ENCODE peak calls at places on chromosome 7, in ten cellular contexts. B, S, Z, C, O, A, V, E, T and U are unnamed samples.

GRCh38 chr7:15305002-15305600 is 256.7 kb downstream of the AGMO start:
- DNase-seq in B (peak; percentile 43), S (peak; percentile 62), Z (no peak), C (peak; percentile 33), O (peak; percentile 40), A (peak; percentile 31), V (peak; percentile 65), E (peak; percentile 50), T (peak; percentile 33), U (peak; percentile 15)

GRCh38 chr7:135074096-135074495 is 73.8 kb upstream of the TMEM140 start:
- DNase-seq in B (no peak), S (peak; percentile 41), Z (no peak), C (no peak), O (no peak), A (no peak), V (no peak), E (no peak), T (no peak), U (no peak)

GRCh38 chr7:23298141-23298851 is 843 bp upstream of the MALSU1 start:
- DNase-seq in B (no peak), S (peak; percentile 60), Z (no peak), C (peak; percentile 35), O (no peak), A (no peak), V (no peak), E (peak; percentile 90), T (peak; percentile 45), U (peak; percentile 34)

GRCh38 chr7:96949766-96950165 is 55.6 kb upstream of the DLX6 start:
- DNase-seq in B (no peak), S (peak; percentile 93), Z (no peak), C (peak; percentile 61), O (no peak), A (no peak), V (no peak), E (no peak), T (peak; percentile 67), U (no peak)

GRCh38 chr7:52273685-52274610 is 761.5 kb upstream of the POM121L12 start:
- DNase-seq in B (peak; percentile 27), S (no peak), Z (peak; percentile 75), C (no peak), O (no peak), A (no peak), V (no peak), E (no peak), T (no peak), U (no peak)

GRCh38 chr7:74583630-74584029 is 73.9 kb upstream of the GTF2I start:
- DNase-seq in B (no peak), S (no peak), Z (no peak), C (peak; percentile 70), O (no peak), A (no peak), V (no peak), E (no peak), T (no peak), U (no peak)

GRCh38 chr7:68691261-68692216 is 906.7 kb upstream of the AUTS2 start:
- DNase-seq in B (no peak), S (no peak), Z (no peak), C (no peak), O (no peak), A (no peak), V (no peak), E (peak; percentile 96), T (no peak), U (peak; percentile 76)

GRCh38 chr7:27154901-27155815 is 1.3 kb downstream of the HOXA7 start:
- DNase-seq in B (peak; percentile 10), S (no peak), Z (peak; percentile 84), C (peak; percentile 84), O (peak; percentile 24), A (no peak), V (peak; percentile 72), E (no peak), T (no peak), U (no peak)

GRCh38 chr7:94289071-94289470 is 105.6 kb upstream of the COL1A2 start:
- DNase-seq in B (peak; percentile 53), S (peak; percentile 85), Z (peak; percentile 76), C (peak; percentile 61), O (peak; percentile 56), A (no peak), V (peak; percentile 87), E (peak; percentile 48), T (peak; percentile 74), U (peak; percentile 80)

GRCh38 chr7:10022957-10023356 is 950.7 kb upstream of the PHF14 start:
- DNase-seq in B (no peak), S (peak; percentile 65), Z (no peak), C (no peak), O (no peak), A (no peak), V (peak; percentile 59), E (peak; percentile 44), T (no peak), U (no peak)

GRCh38 chr7:79520543-79520942 is 67.1 kb upstream of the MAGI2 start:
- DNase-seq in B (no peak), S (no peak), Z (no peak), C (no peak), O (no peak), A (no peak), V (no peak), E (no peak), T (no peak), U (no peak)

GRCh38 chr7:105776068-105776790 is 100.2 kb downstream of the ATXN7L1 start:
- DNase-seq in B (peak; percentile 83), S (peak; percentile 99), Z (peak; percentile 77), C (peak; percentile 96), O (peak; percentile 35), A (no peak), V (peak; percentile 47), E (peak; percentile 99), T (peak; percentile 90), U (peak; percentile 100)

DNA sequence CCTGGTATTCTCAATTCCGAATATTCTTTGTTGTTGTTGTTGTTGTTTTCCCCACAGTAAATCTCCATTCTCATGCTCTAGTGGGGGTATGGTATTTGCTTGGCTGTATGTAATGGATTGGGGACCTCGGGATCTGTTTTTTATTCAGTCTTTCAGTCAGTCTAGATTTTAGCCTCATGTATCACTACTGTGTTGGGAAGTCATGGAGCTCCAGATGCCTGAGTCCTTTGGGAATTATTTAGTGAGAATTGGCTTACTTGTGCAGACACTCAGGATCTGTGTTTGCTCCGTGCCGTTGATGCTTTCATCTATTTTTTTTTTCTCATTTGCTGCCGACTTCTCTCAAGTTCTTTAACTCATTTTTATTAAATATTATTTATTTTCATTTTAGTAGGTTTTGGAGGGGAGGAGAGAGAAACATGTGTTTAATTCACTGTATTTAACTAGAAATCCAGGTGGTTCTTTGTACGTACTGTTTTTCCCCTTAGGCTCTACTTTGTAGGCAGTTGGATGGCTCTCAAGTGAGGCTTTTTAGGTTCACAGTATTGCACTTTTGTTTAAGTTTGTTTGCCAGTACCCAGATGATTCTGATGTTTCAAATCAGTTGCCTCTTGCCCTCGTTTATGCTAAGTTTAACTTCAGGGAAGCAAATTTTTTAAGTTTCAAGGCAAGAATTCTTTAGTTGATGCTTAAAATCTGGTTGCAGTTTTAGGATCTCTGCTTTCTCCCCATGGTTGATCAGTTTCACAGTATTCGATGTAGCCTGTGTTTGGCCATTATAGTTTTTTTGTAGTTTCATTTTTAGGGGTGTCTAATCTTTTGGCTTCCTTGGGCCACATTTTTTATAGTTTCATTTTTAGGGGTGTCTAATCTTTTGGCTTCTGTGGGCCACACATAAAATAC is 36.9 kb downstream of the ZNRF2 start:
- DNase-seq in B (no peak), S (no peak), Z (no peak), C (no peak), O (no peak), A (no peak), V (no peak), E (no peak), T (no peak), U (no peak)
- H3K4me3 ChIP-seq in B (peak overlapping the region; percentile 2), S (peak overlapping the region; percentile 45), Z (no peak overlapping the region), C (peak overlapping the region; percentile 5), O (peak overlapping the region; percentile 15), A (no peak overlapping the region), V (no peak overlapping the region), E (no peak overlapping the region), T (no peak overlapping the region), U (no peak overlapping the region)

GRCh38 chr7:149883049-149883439 is 9.3 kb downstream of the ATP6V0E2 start:
- DNase-seq in B (no peak), S (no peak), Z (no peak), C (no peak), O (no peak), A (no peak), V (no peak), E (no peak), T (no peak), U (no peak)
- H3K27ac ChIP-seq in B (no peak overlapping the region), S (no peak overlapping the region), Z (no peak overlapping the region), C (no peak overlapping the region), O (no peak overlapping the region), A (peak overlapping the region; percentile 33), V (no peak overlapping the region), E (no peak overlapping the region), T (no peak overlapping the region), U (no peak overlapping the region)

DNA sequence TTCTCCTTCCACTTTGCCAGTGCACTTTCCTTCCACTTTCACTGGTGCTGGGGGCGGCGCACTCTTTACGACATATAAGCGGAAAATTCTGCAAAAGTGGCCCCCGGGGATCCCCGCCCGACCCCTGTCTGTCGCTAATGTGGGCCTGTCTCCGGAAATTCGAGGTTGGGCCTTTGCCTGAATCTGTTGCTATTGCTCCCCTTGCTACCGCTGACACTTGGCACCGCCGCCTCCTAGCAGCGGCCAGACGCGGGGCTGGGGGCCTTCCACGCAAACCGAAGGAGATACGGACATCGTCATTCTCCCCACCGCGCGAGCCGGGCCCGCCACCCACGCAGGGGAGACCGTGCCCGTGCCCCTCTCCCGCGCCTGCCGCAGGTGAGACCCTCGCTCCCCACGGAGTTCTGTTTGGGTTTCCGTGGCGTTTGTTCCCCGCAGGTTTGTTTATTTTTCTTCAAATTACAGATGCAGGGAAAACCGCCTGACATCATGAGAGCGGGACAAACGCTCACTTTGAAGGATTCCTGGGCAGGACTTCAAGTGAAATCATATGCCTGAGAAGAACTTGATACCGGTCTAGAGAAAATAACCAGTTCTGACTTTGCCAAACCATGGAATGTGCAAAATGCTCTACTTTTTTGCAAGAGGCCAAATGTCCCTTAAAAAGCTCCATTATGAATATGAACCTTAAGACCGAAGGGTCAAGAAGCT is 5.0 kb downstream of the TWIST1 start:
- DNase-seq in B (no peak), S (no peak), Z (peak; percentile 77), C (no peak), O (no peak), A (no peak), V (no peak), E (no peak), T (no peak), U (no peak)
- H3K27me3 ChIP-seq in B (peaks cover 69% of the 10 kb centered on the region), S (no peaks in the 10 kb centered on the region), Z (no peaks in the 10 kb centered on the region), C (peaks cover 53% of the 10 kb centered on the region), O (peaks cover 92% of the 10 kb centered on the region), A (no peaks in the 10 kb centered on the region), V (peaks cover 81% of the 10 kb centered on the region), E (no peaks in the 10 kb centered on the region), T (peaks cover 2% of the 10 kb centered on the region), U (no peaks in the 10 kb centered on the region)

GRCh38 chr7:108736266-108736891 is 166.7 kb downstream of the DNAJB9 start:
- DNase-seq in B (no peak), S (no peak), Z (no peak), C (no peak), O (no peak), A (no peak), V (no peak), E (no peak), T (no peak), U (no peak)

DNA sequence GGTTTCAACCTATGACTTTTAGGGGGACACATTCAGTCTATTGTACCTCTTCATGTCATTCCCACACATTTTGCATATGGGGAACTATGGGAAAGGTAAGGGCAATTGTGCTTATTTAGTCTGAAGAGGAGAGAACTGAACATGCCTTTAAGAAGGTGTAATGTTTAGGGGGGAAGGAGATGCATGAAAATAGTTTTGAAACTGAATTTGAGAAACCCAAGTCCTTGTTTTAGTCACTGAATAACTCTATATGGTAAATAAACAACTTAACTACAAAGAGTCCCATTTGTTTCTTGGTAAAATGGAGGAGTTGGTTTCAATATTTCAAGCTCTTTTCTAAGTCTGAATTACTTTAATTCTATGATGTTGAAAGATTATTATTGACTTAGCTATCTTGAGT is 166.1 kb downstream of the DNAJB9 start:
- DNase-seq in B (no peak), S (no peak), Z (no peak), C (no peak), O (no peak), A (no peak), V (no peak), E (no peak), T (no peak), U (no peak)
- H3K4me3 ChIP-seq in B (no peak overlapping the region), S (no peak overlapping the region), Z (no peak overlapping the region), C (no peak overlapping the region), O (no peak overlapping the region), A (no peak overlapping the region), V (no peak overlapping the region), E (no peak overlapping the region), T (no peak overlapping the region), U (no peak overlapping the region)